ENCODE peak calls at places on chromosomes 4 and X, in seven cellular contexts. U is lower leg skin, S is transverse colon, O is tibial nerve, K is body of pancreas, J is sigmoid colon, R is GM12892. D is an unnamed sample.
A peak's percentile ranks its signal among the peaks of the same experiment; 100 is the strongest.

GRCh38 chr4:2412885-2413716 is 5.3 kb downstream of the ZFYVE28 start:
- DNase-seq in K (peak; percentile 79), R (peak; percentile 66), J (peak; percentile 87), U (peak; percentile 66), S (peak; percentile 91), O (no peak), D (peak; percentile 78)

GRCh38 chrX:122504026-122504425 is 680.1 kb upstream of the GRIA3 start:
- DNase-seq in J (no peak), O (no peak), U (no peak), S (no peak), R (no peak), K (no peak), D (no peak)

GRCh38 chr4:108527729-108528128 is 92.6 kb upstream of the RPL34 start:
- DNase-seq in K (no peak), R (no peak), U (no peak), S (no peak), O (no peak), J (no peak), D (no peak)

GRCh38 chr4:33080262-33080661 is 2360.1 kb downstream of the PCDH7 start:
- DNase-seq in R (no peak), J (no peak), O (no peak), S (no peak), K (no peak), U (no peak), D (no peak)

GRCh38 chr4:73916172-73916925 is 47.2 kb downstream of the CXCL1 start:
- DNase-seq in J (no peak), K (no peak), O (no peak), S (no peak), U (no peak), R (no peak), D (no peak)

GRCh38 chr4:13640149-13640671 is 12.7 kb upstream of the BOD1L1 start:
- DNase-seq in R (no peak), S (no peak), U (no peak), K (no peak), J (no peak), O (no peak), D (no peak)

GRCh38 chr4:37693450-37694190 is 7.4 kb upstream of the RELL1 start:
- DNase-seq in U (no peak), R (no peak), O (no peak), S (no peak), K (no peak), J (no peak), D (no peak)

GRCh38 chrX:138761380-138761779 is 49.9 kb upstream of the FGF13 start:
- DNase-seq in K (no peak), R (no peak), U (no peak), S (no peak), O (no peak), J (no peak), D (no peak)

GRCh38 chr4:17510582-17510981 is 1.3 kb downstream of the QDPR start:
- DNase-seq in R (no peak), S (no peak), U (no peak), J (no peak), O (no peak), K (no peak), D (no peak)

DNA sequence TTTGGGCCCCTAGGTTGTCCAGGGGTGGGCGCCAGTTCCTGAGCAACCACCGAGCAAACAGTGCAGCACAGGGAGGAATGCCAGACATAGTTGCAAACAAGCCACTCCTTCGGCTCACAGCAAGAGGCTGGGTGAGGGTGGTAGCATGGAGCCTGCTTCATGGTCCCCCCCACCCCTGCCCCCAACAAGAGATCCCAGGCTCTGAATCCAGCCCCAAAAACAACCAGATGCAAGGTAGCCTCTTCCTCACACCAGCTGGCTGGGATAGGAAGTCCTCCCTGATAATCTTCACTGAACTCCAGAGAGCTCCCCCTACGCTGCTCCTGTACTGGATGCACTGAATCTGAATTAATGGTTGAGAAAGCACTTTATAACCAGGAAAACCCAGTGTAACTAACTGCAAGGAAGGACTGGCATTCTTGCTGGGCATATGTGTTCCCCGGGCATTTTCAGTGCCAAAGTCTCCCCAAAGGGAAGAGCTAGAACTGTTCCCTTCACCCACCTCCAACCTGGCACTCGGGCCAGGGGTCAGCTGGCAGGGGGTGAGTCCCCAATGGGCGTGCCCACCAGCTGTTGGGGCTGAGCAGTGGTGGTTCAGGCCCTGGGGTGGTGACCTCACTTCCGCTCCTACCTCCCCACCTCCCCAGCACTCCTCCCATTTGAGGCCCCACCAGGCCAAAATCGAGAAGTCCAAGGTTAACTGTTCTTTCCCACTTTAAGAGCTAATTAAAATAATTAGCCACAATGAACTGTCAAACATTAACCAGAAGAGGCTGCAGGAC is 1.5 kb downstream of the ELF4 start:
- DNase-seq in S (peak; percentile 73), U (no peak), R (peak; percentile 58), O (no peak), K (no peak), J (no peak), D (no peak)
- TF ChIP-seq POLR2A in S (no peak), U (no peak), R (no peak), O (no peak), K (no peak), J (no peak), D (no peak)

GRCh38 chr4:64385177-64385549 is 24.1 kb downstream of the TECRL start:
- DNase-seq in O (no peak), S (no peak), J (no peak), U (no peak), K (no peak), R (no peak), D (no peak)

GRCh38 chr4:64388252-64388651 is 21.0 kb downstream of the TECRL start:
- DNase-seq in J (no peak), K (no peak), U (no peak), S (no peak), O (no peak), R (no peak), D (no peak)

DNA sequence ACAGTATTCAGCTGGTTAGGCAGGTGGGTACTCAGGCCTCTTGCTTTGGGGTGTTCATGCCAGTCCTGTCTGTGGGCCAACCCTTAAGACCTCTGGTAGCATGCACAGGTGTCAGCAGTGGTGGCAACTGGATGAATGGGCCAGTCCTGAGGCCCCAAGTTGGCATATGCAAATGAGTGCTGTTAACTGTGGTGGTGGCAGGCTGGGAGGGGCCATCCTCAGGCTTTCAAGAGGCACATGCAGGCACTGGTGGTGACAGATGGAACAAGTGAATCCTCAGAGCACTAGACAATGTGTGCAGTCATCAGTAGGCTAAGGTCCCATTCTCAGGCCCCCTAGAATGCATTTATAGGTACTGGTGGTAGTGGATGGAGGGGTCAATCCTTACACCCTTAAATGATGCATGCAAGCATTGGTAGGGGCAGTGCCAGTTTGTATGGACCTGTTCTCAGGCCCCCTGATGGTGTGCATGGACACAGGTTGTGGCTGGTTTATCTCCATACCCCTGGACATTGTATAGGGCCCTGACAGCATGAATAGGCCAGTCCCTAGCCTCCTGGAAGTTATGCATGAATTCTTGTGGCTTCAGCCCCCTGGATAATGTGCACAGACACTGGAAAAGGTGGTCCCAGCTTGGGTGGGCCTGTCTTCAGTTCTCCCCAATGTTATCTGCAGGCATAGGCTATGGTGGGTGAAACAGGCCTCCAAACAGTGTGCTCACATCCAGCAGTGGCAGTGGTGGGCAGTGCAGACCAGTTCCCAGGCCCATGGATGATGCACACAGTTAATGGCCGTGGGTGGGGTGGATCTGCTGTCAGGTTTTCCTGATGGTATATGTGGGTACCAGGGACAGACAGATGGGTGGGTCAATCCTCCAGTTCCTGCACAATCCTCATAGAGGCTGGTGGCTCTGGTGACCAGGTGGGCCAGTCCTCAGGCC is 24.7 kb downstream of the TECRL start:
- DNase-seq in U (no peak), O (no peak), J (no peak), K (no peak), R (no peak), S (no peak), D (no peak)
- TF ChIP-seq POLR2A in U (no peak), O (no peak), J (no peak), K (no peak), R (no peak), S (no peak), D (no peak)

GRCh38 chr4:109559625-109559982 is 442 bp upstream of the MCUB start:
- DNase-seq in R (peak; percentile 36), J (no peak), K (no peak), O (peak; percentile 11), U (no peak), S (peak; percentile 27), D (peak; percentile 29)

GRCh38 chr4:109562457-109563237 is 2.6 kb downstream of the MCUB start:
- DNase-seq in J (no peak), U (no peak), R (no peak), S (no peak), O (no peak), K (no peak), D (no peak)

GRCh38 chr4:109557433-109557832 is 2.6 kb upstream of the MCUB start:
- DNase-seq in S (no peak), R (no peak), O (no peak), K (no peak), J (no peak), U (no peak), D (no peak)

GRCh38 chr4:109559983-109560686 is at the start of gene MCUB:
- DNase-seq in O (peak; percentile 74), J (peak; percentile 93), S (peak; percentile 89), R (peak; percentile 84), K (peak; percentile 57), U (peak; percentile 86), D (peak; percentile 87)

GRCh38 chr4:109560687-109561452 is 824 bp downstream of the MCUB start:
- DNase-seq in S (peak; percentile 37), R (peak; percentile 50), O (peak; percentile 47), U (peak; percentile 28), J (peak; percentile 73), K (no peak), D (peak; percentile 41)
- TF ChIP-seq POLR2A in S (peak; percentile 42), R (peak; percentile 64), O (no peak), U (no peak), J (no peak), K (peak; percentile 33), D (no peak)

GRCh38 chr4:184470785-184471110 is 3.6 kb downstream of the IRF2 start:
- DNase-seq in U (no peak), R (no peak), J (no peak), K (no peak), O (no peak), S (no peak), D (no peak)

GRCh38 chr4:184473515-184474260 is 662 bp downstream of the IRF2 start:
- DNase-seq in J (no peak), U (peak; percentile 26), S (peak; percentile 52), K (peak; percentile 50), R (peak; percentile 37), O (no peak), D (peak; percentile 33)

GRCh38 chr4:184473265-184473514 is 1.2 kb downstream of the IRF2 start:
- DNase-seq in R (no peak), K (no peak), O (no peak), J (no peak), S (no peak), U (no peak), D (no peak)

GRCh38 chr4:184472540-184473264 is 1.6 kb downstream of the IRF2 start:
- DNase-seq in S (peak; percentile 92), R (peak; percentile 51), U (peak; percentile 53), K (peak; percentile 84), O (peak; percentile 53), J (peak; percentile 88), D (peak; percentile 70)

DNA sequence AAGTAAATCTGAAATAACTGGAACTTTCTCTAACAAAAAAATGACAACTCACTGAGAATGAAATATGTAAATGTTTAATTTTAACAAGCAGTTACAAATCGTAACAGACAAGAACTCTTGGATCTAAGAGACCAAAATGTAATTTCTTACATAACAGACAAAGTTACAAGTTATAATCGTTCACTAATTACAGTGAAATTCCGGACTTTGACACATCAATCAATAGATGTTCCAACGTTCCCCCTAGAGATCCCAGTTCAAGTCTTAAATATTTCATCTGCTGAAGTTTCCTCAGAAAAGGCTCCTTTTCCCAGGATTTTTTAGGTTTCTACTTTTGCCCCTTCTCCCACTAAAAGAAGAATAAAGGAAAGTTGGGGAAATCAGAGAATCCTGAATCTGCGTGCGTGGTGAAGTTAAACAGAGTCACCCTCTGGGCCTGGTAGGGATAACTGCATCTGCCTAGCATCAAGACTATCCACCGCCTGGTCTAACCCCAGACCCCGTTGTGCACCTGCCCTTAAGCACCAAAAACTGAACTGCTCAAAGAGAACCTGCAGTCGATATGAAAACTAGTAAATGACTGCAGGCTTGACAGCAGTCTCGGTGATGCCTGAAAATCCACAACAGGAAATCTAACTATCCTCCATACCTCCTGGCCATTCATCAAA is 2.3 kb downstream of the IRF2 start:
- DNase-seq in R (peak; percentile 23), K (no peak), J (no peak), S (peak; percentile 43), O (no peak), U (no peak), D (no peak)
- TF ChIP-seq POLR2A in R (no peak), K (no peak), J (no peak), S (no peak), O (no peak), U (no peak), D (no peak)

D was measured in uterus.